ENCODE peak calls at places on chromosomes 11 and 22, in ten cellular contexts. K, I, U, O, F, Q, R, C, Z and Y are unnamed samples.

GRCh38 chr11:30016588-30017363 is at the start of gene KCNA4:
- DNase-seq in K (no peak), I (peak; percentile 15), U (peak; percentile 76), O (no peak), F (peak; percentile 38), Q (no peak), R (no peak), C (peak; percentile 1), Z (no peak), Y (peak; percentile 8)

GRCh38 chr22:28977481-28977971 is 84.1 kb downstream of the C22orf31 start:
- DNase-seq in K (no peak), I (no peak), U (peak; percentile 65), O (no peak), F (peak; percentile 25), Q (no peak), R (no peak), C (peak; percentile 55), Z (peak; percentile 27), Y (no peak)

GRCh38 chr22:22981670-22982571 is 88.4 kb upstream of the GNAZ start:
- DNase-seq in K (no peak), I (no peak), U (no peak), O (no peak), F (no peak), Q (no peak), R (no peak), C (no peak), Z (no peak), Y (no peak)

GRCh38 chr11:10019906-10020682 is 273.9 kb downstream of the SBF2 start:
- DNase-seq in K (no peak), I (no peak), U (peak; percentile 28), O (no peak), F (peak; percentile 5), Q (no peak), R (no peak), C (no peak), Z (no peak), Y (no peak)

GRCh38 chr11:12540075-12540685 is 134.0 kb upstream of the TEAD1 start:
- DNase-seq in K (peak; percentile 73), I (no peak), U (no peak), O (no peak), F (peak; percentile 68), Q (no peak), R (no peak), C (peak; percentile 75), Z (no peak), Y (no peak)

GRCh38 chr11:95884364-95884763 is 39.5 kb downstream of the MTMR2 start:
- DNase-seq in K (peak; percentile 63), I (no peak), U (no peak), O (no peak), F (peak; percentile 67), Q (no peak), R (no peak), C (peak; percentile 87), Z (peak; percentile 79), Y (no peak)

GRCh38 chr22:28344893-28345292 is 334.7 kb downstream of the TTC28 start:
- DNase-seq in K (peak; percentile 16), I (no peak), U (no peak), O (no peak), F (peak; percentile 37), Q (no peak), R (no peak), C (no peak), Z (peak; percentile 27), Y (no peak)

GRCh38 chr11:67483901-67484665 is 1.3 kb downstream of the AIP start:
- DNase-seq in K (no peak), I (peak; percentile 65), U (no peak), O (no peak), F (no peak), Q (no peak), R (peak; percentile 25), C (no peak), Z (no peak), Y (no peak)

GRCh38 chr11:17077520-17078401 is at the start of gene RPS13:
- DNase-seq in K (peak; percentile 99), I (peak; percentile 98), U (peak; percentile 99), O (peak; percentile 94), F (peak; percentile 100), Q (peak; percentile 91), R (peak; percentile 90), C (peak; percentile 98), Z (peak; percentile 99), Y (peak; percentile 94)

GRCh38 chr11:113884361-113884836 is 9.0 kb upstream of the USP28 start:
- DNase-seq in K (peak; percentile 44), I (no peak), U (no peak), O (no peak), F (peak; percentile 45), Q (no peak), R (no peak), C (peak; percentile 40), Z (no peak), Y (no peak)

GRCh38 chr22:17785185-17786184 is 11.2 kb upstream of the BID start:
- DNase-seq in K (no peak), I (peak; percentile 89), U (no peak), O (no peak), F (peak; percentile 49), Q (no peak), R (peak; percentile 54), C (no peak), Z (peak; percentile 39), Y (peak; percentile 36)

GRCh38 chr11:61004037-61004641 is 32.7 kb downstream of the CD6 start:
- DNase-seq in K (peak; percentile 13), I (no peak), U (no peak), O (no peak), F (no peak), Q (no peak), R (no peak), C (peak; percentile 76), Z (no peak), Y (no peak)

GRCh38 chr22:24592846-24593809 is at the start of gene LRRC75B:
- DNase-seq in K (peak; percentile 85), I (peak; percentile 93), U (peak; percentile 92), O (peak; percentile 53), F (peak; percentile 88), Q (peak; percentile 86), R (no peak), C (peak; percentile 84), Z (peak; percentile 79), Y (peak; percentile 92)

GRCh38 chr11:17790453-17790852 is 55.9 kb downstream of the KCNC1 start:
- DNase-seq in K (peak; percentile 92), I (no peak), U (no peak), O (peak; percentile 63), F (peak; percentile 54), Q (no peak), R (no peak), C (peak; percentile 68), Z (peak; percentile 67), Y (no peak)

GRCh38 chr22:20154602-20155183 is 3.8 kb upstream of the CCDC188 start:
- DNase-seq in K (no peak), I (no peak), U (no peak), O (no peak), F (no peak), Q (no peak), R (no peak), C (no peak), Z (no peak), Y (no peak)

GRCh38 chr11:106937113-106937512 is 81.2 kb downstream of the GUCY1A2 start:
- DNase-seq in K (no peak), I (no peak), U (no peak), O (no peak), F (peak; percentile 34), Q (no peak), R (no peak), C (no peak), Z (no peak), Y (no peak)

GRCh38 chr22:16783930-16784354 is 41.3 kb downstream of the XKR3 start:
- DNase-seq in K (no peak), I (no peak), U (no peak), O (no peak), F (peak; percentile 27), Q (no peak), R (no peak), C (no peak), Z (no peak), Y (peak; percentile 47)

DNA sequence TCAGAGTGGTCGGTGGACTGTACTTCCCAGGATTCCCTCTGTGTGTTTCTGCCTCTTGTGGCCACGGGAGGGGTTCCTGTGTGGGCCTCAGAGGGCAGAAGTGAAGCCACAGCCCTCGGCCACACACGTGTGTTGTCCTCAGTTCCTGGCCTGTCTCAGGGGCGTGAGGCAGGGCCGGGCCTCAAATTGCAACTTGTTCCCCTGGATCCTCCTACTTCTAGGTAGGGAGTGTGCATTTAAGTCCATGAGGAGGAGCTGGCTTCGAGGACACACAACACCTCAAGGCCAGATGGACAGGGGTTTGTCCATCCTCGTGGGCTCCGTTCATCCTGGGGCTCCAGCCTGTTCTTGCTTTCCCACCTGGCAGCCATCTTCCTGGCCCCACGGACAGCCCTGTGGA is 573.0 kb downstream of the TBC1D22A start:
- DNase-seq in K (no peak), I (no peak), U (no peak), O (no peak), F (no peak), Q (no peak), R (no peak), C (no peak), Z (no peak), Y (no peak)
- H3K9me3 ChIP-seq in K (peaks cover 7% of the 10 kb centered on the region), I (no peaks in the 10 kb centered on the region), U (no peaks in the 10 kb centered on the region), O (peaks cover 21% of the 10 kb centered on the region), F (no peaks in the 10 kb centered on the region), Q (no peaks in the 10 kb centered on the region), R (no peaks in the 10 kb centered on the region), C (no peaks in the 10 kb centered on the region), Z (peaks cover 36% of the 10 kb centered on the region), Y (peaks cover 7% of the 10 kb centered on the region)

GRCh38 chr22:42887523-42888507 is 30.7 kb upstream of the ARFGAP3 start:
- DNase-seq in K (no peak), I (peak; percentile 84), U (no peak), O (no peak), F (no peak), Q (no peak), R (no peak), C (no peak), Z (no peak), Y (no peak)
- H3K4me3 ChIP-seq in K (no peak overlapping the region), I (no peak overlapping the region), U (no peak overlapping the region), O (no peak overlapping the region), F (no peak overlapping the region), Q (no peak overlapping the region), R (no peak overlapping the region), C (no peak overlapping the region), Z (no peak overlapping the region), Y (no peak overlapping the region)

DNA sequence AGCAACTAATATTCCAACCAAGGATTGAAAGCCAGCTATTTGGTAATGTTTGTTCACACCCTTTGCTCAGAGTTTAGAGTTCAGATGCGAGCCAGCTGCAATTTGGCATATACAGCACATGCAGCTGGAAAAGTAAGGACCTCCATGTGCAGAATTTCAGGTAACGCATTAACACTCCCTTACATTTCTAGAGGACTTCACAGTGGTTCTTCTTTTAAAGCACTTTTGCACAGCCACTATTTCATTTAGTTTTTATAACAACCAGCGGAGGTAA is 3.4 kb downstream of the POU2AF3 start:
- DNase-seq in K (no peak), I (no peak), U (no peak), O (no peak), F (no peak), Q (no peak), R (no peak), C (no peak), Z (no peak), Y (no peak)
- H3K27me3 ChIP-seq in K (peaks cover 69% of the 10 kb centered on the region), I (no peaks in the 10 kb centered on the region), U (peaks cover 55% of the 10 kb centered on the region), O (peaks cover 61% of the 10 kb centered on the region), F (peaks cover 34% of the 10 kb centered on the region), Q (no peaks in the 10 kb centered on the region), R (no peaks in the 10 kb centered on the region), C (peaks cover 13% of the 10 kb centered on the region), Z (peaks cover 1% of the 10 kb centered on the region), Y (peaks cover under 1% of the 10 kb centered on the region)

GRCh38 chr11:54832676-54833075 is 126.0 kb downstream of the OR4A5 start:
- DNase-seq in K (no peak), I (peak; percentile 17), U (no peak), O (no peak), F (no peak), Q (no peak), R (no peak), C (no peak), Z (no peak), Y (no peak)
- H3K9me3 ChIP-seq in K (peaks cover 9% of the 10 kb centered on the region), I (no peaks in the 10 kb centered on the region), U (no peaks in the 10 kb centered on the region), O (peaks cover 11% of the 10 kb centered on the region), F (peaks cover 5% of the 10 kb centered on the region), Q (peaks cover 24% of the 10 kb centered on the region), R (no peaks in the 10 kb centered on the region), C (no peaks in the 10 kb centered on the region), Z (peaks cover 24% of the 10 kb centered on the region), Y (peaks cover 26% of the 10 kb centered on the region)